ENCODE peak calls at places on chromosome 10, in eight cellular contexts. K, P, A, N, H, Q, Y and V are unnamed samples.

GRCh38 chr10:20981419-20981953 is 84.4 kb upstream of the NEBL start:
- DNase-seq in K (no peak), Q (no peak), P (no peak), N (no peak), H (no peak), A (no peak), Y (no peak), V (no peak)

GRCh38 chr10:42836771-42837468 is 54.3 kb downstream of the BMS1 start:
- DNase-seq in A (no peak), Y (no peak), K (peak; percentile 56), Q (peak; percentile 34), N (peak; percentile 41), P (no peak), H (peak; percentile 82), V (no peak)

GRCh38 chr10:100148353-100149211 is 37.2 kb downstream of the ERLIN1 start:
- DNase-seq in K (peak; percentile 82), A (peak; percentile 60), Y (peak; percentile 11), H (no peak), Q (peak; percentile 24), P (no peak), N (peak; percentile 91), V (no peak)

GRCh38 chr10:11134411-11134810 is 116.7 kb downstream of the CELF2 start:
- DNase-seq in Y (no peak), A (no peak), Q (no peak), K (no peak), P (no peak), H (no peak), N (no peak), V (no peak)

GRCh38 chr10:122435212-122435827 is 19.1 kb upstream of the ARMS2 start:
- DNase-seq in H (peak; percentile 47), A (peak; percentile 45), N (peak; percentile 75), Q (peak; percentile 66), Y (peak; percentile 76), P (peak; percentile 48), K (peak; percentile 72), V (no peak)

GRCh38 chr10:21159669-21160068 is 262.6 kb upstream of the NEBL start:
- DNase-seq in P (no peak), N (peak; percentile 44), K (no peak), Q (no peak), H (no peak), Y (no peak), A (no peak), V (no peak)

GRCh38 chr10:118504044-118504944 is 91.2 kb downstream of the PRLHR start:
- DNase-seq in K (peak; percentile 94), P (no peak), Y (no peak), Q (peak; percentile 50), H (no peak), A (peak; percentile 78), N (peak; percentile 82), V (peak; percentile 48)

GRCh38 chr10:63436225-63436624 is 29.6 kb downstream of the JMJD1C start:
- DNase-seq in Q (no peak), N (no peak), K (no peak), P (no peak), Y (no peak), H (no peak), A (no peak), V (no peak)

GRCh38 chr10:85651507-85651902 is 715.1 kb downstream of the GRID1 start:
- DNase-seq in K (no peak), H (peak; percentile 30), N (no peak), Y (no peak), Q (peak; percentile 43), P (no peak), A (no peak), V (no peak)

GRCh38 chr10:26274391-26274790 is 57.8 kb downstream of the GAD2 start:
- DNase-seq in A (no peak), H (no peak), K (no peak), Y (no peak), P (no peak), N (no peak), Q (no peak), V (no peak)

GRCh38 chr10:100985336-100985735 is 2.0 kb downstream of the MRPL43 start:
- DNase-seq in H (no peak), A (no peak), Y (no peak), Q (no peak), P (no peak), K (no peak), N (no peak), V (no peak)

GRCh38 chr10:22583683-22584082 is 130.7 kb downstream of the PIP4K2A start:
- DNase-seq in N (no peak), Y (no peak), Q (no peak), A (no peak), P (no peak), K (no peak), H (no peak), V (no peak)

GRCh38 chr10:43644252-43644651 is 4.4 kb downstream of the ZNF32 start:
- DNase-seq in N (no peak), P (no peak), Y (no peak), K (peak; percentile 33), A (no peak), Q (no peak), H (no peak), V (no peak)

GRCh38 chr10:121597504-121598241 is 571 bp downstream of the FGFR2 start:
- DNase-seq in K (no peak), P (no peak), N (no peak), A (no peak), Y (no peak), H (peak; percentile 83), Q (peak; percentile 39), V (no peak)

GRCh38 chr10:21100871-21101514 is 203.9 kb upstream of the NEBL start:
- DNase-seq in P (no peak), Y (no peak), H (no peak), N (peak; percentile 66), Q (no peak), K (peak; percentile 52), A (no peak), V (no peak)

GRCh38 chr10:22433875-22434274 is 88.6 kb downstream of the SPAG6 start:
- DNase-seq in A (peak; percentile 31), P (no peak), Q (peak; percentile 28), H (no peak), K (peak; percentile 92), N (peak; percentile 91), Y (no peak), V (no peak)

GRCh38 chr10:7525314-7526016 is 114.6 kb upstream of the SFMBT2 start:
- DNase-seq in K (peak; percentile 82), Y (peak; percentile 83), P (peak; percentile 82), H (peak; percentile 83), Q (peak; percentile 88), N (peak; percentile 69), A (peak; percentile 51), V (peak; percentile 42)

GRCh38 chr10:114751856-114752255 is 69.7 kb upstream of the FHIP2A start:
- DNase-seq in N (peak; percentile 69), Y (no peak), K (peak; percentile 67), A (no peak), H (no peak), Q (no peak), P (no peak), V (no peak)

GRCh38 chr10:35372329-35372728 is 36.0 kb downstream of the CCNY start:
- DNase-seq in A (no peak), Y (no peak), H (no peak), Q (no peak), N (peak; percentile 100), P (no peak), K (peak; percentile 89), V (no peak)

DNA sequence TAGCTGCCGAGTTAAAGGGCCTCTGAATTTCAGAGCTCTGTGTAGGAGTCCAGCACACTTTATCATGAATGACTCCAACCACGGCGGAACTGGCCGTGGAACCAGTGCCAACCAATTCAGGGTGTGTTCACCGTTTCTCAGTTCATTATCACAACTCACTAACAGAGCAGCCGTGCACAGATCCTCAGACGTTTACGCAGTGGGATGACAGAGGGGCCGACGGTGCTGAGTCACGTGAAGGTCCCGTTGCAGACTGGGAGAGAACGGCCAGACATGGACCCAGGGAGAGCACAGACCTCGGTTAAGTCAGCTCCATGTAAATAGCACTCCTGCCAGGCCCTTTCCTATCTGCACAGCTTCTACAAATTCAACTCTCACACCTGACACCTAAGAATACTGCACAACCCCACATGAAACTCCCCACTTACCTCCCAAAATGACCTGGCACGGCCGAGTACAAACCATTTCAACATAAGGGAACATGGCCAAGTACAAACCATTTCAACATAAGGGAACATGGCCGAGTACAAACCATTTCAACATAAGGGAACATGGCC is 95.5 kb downstream of the DIP2C start:
- DNase-seq in K (no peak), Q (peak; percentile 35), A (no peak), N (no peak), P (no peak), Y (no peak), H (no peak), V (no peak)
- H3K27ac ChIP-seq in K (no peak overlapping the region), Q (no peak overlapping the region), A (no peak overlapping the region), N (no peak overlapping the region), P (no peak overlapping the region), Y (no peak overlapping the region), H (no peak overlapping the region), V (no peak overlapping the region)

GRCh38 chr10:32954545-32955298 is 3.3 kb downstream of the ITGB1 start:
- DNase-seq in Y (no peak), P (no peak), H (no peak), Q (no peak), K (no peak), N (peak; percentile 46), A (no peak), V (no peak)
- H3K4me1 ChIP-seq in Y (peaks cover 61% of the 10 kb centered on the region), P (peaks cover 6% of the 10 kb centered on the region), H (peaks cover 29% of the 10 kb centered on the region), Q (peaks cover 56% of the 10 kb centered on the region), K (peaks cover 54% of the 10 kb centered on the region), N (peaks cover 68% of the 10 kb centered on the region), A (peaks cover 68% of the 10 kb centered on the region), V (peaks cover 57% of the 10 kb centered on the region)

GRCh38 chr10:31958849-31959248 is 30.2 kb upstream of the ARHGAP12 start:
- DNase-seq in H (no peak), K (no peak), N (peak; percentile 39), Q (no peak), A (no peak), Y (no peak), P (no peak), V (no peak)
- H3K9me2 ChIP-seq in H (no peaks in the 10 kb centered on the region), K (no peaks in the 10 kb centered on the region), N (no peaks in the 10 kb centered on the region), Q (no peaks in the 10 kb centered on the region), A (no peaks in the 10 kb centered on the region), Y (no peaks in the 10 kb centered on the region), P (no peaks in the 10 kb centered on the region), V (no peaks in the 10 kb centered on the region)

GRCh38 chr10:71969929-71970328 is 5.7 kb downstream of the CHST3 start:
- DNase-seq in A (no peak), Y (no peak), P (no peak), K (no peak), H (peak; percentile 12), Q (no peak), N (no peak), V (no peak)
- H3K27ac ChIP-seq in A (no peak overlapping the region), Y (no peak overlapping the region), P (no peak overlapping the region), K (peak overlapping the region; percentile 34), H (no peak overlapping the region), Q (no peak overlapping the region), N (peak overlapping the region; percentile 81), V (no peak overlapping the region)

DNA sequence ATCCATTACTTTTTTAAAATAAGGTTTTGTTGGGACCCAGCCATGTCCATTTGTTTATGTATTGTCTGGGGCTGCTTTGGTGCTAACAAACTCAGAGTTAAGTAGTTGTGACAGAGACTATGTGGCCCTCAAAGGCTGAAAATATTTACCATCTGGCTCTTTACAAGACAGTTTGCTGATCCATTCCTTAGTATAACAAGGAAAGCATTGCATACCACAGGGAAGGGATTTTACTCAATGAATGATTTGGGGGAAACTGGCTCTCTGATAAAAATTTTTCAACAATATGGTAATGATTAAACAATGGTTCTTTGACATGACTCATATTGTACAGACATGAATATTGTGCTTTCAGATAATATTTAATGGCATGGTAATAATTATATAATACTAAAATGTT is 738.1 kb downstream of the KCNMA1 start:
- DNase-seq in Q (no peak), P (no peak), K (peak; percentile 39), H (no peak), N (no peak), A (no peak), Y (no peak), V (no peak)
- H3K4me1 ChIP-seq in Q (no peaks in the 10 kb centered on the region), P (no peaks in the 10 kb centered on the region), K (peaks cover 11% of the 10 kb centered on the region), H (peaks cover 7% of the 10 kb centered on the region), N (no peaks in the 10 kb centered on the region), A (no peaks in the 10 kb centered on the region), Y (no peaks in the 10 kb centered on the region), V (no peaks in the 10 kb centered on the region)

GRCh38 chr10:103373544-103373943 is 5.8 kb downstream of the TAF5 start:
- DNase-seq in K (no peak), Y (no peak), Q (no peak), H (no peak), P (no peak), A (no peak), N (no peak), V (no peak)
- H3K9me2 ChIP-seq in K (no peaks in the 10 kb centered on the region), Y (no peaks in the 10 kb centered on the region), Q (no peaks in the 10 kb centered on the region), H (no peaks in the 10 kb centered on the region), P (no peaks in the 10 kb centered on the region), A (no peaks in the 10 kb centered on the region), N (no peaks in the 10 kb centered on the region), V (no peaks in the 10 kb centered on the region)